ENCODE peak calls at places on chromosomes 12 and 14, in nine cellular contexts. K is AG04450, L is dorsolateral prefrontal cortex, D is heart right ventricle, I is nephron progenitor cell, Y is lower lobe of right lung, Z is psoas muscle, W is A549, G is lower leg skin. V is an unnamed sample.

GRCh38 chr12:131370791-131371579 is 339.9 kb upstream of the SFSWAP start:
- DNase-seq in K (no peak), G (peak), I (no peak), D (peak), Y (no peak), Z (no peak), W (no peak), L (no peak), V (no peak)

GRCh38 chr12:100897240-100897639 is 102.7 kb downstream of the ANO4 start:
- DNase-seq in D (no peak), Z (no peak), W (no peak), L (no peak), Y (no peak), I (no peak), K (no peak), G (no peak), V (no peak)

GRCh38 chr14:21098892-21099595 is 589 bp upstream of the ZNF219 start:
- DNase-seq in I (no peak), Z (no peak), K (no peak), D (no peak), Y (no peak), G (no peak), W (no peak), L (no peak), V (no peak)

GRCh38 chr12:3622732-3623690 is 129.9 kb downstream of the CRACR2A start:
- DNase-seq in W (no peak), G (peak), Y (no peak), D (no peak), K (no peak), L (no peak), I (no peak), Z (no peak), V (no peak)

GRCh38 chr12:104514127-104514810 is 57.5 kb downstream of the CHST11 start:
- DNase-seq in G (no peak), L (no peak), Z (no peak), D (peak), Y (no peak), K (no peak), W (no peak), I (no peak), V (no peak)

GRCh38 chr12:1246637-1247036 is 255.6 kb downstream of the ERC1 start:
- DNase-seq in Y (no peak), D (no peak), W (no peak), K (no peak), Z (no peak), G (no peak), I (no peak), L (no peak), V (no peak)

GRCh38 chr12:123250471-123251383 is 17.5 kb downstream of the MTRFR start:
- DNase-seq in L (peak), G (peak), Y (peak), W (peak), I (no peak), Z (no peak), K (no peak), D (no peak), V (no peak)

GRCh38 chr14:99674776-99675175 is 9.3 kb upstream of the CYP46A1 start:
- DNase-seq in I (no peak), D (no peak), K (no peak), Z (no peak), W (no peak), Y (no peak), L (no peak), G (no peak), V (no peak)

GRCh38 chr14:24238123-24238522 is 4.3 kb downstream of the TINF2 start:
- DNase-seq in Y (no peak), W (no peak), G (peak), D (no peak), L (no peak), K (no peak), Z (no peak), I (no peak), V (no peak)

DNA sequence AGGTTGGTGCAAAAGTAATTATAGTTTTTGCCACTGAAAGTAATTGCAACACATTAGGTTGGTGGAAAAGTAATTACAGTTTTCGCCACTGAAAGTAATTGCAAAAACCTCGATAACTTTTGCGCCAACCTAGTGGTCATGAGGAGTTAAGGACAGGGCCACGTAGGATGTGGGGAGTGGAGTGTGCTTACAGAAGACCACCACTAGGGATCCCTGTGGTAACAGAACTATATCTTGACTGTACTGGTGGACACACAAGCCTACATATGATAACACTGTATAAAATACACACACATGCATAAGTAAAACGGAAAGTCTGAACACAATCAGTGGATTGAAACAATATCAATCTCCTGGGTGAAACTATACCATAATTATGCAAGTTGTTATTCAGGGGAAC is 187.4 kb upstream of the ABCD2 start:
- DNase-seq in Z (no peak), D (no peak), K (no peak), W (peak), Y (no peak), L (no peak), G (no peak), I (no peak), V (no peak)
- TF ChIP-seq CTCF in Z (no peak), D (no peak), K (peak), W (no peak), Y (no peak), L (no peak), G (no peak), I (peak), V (peak)

DNA sequence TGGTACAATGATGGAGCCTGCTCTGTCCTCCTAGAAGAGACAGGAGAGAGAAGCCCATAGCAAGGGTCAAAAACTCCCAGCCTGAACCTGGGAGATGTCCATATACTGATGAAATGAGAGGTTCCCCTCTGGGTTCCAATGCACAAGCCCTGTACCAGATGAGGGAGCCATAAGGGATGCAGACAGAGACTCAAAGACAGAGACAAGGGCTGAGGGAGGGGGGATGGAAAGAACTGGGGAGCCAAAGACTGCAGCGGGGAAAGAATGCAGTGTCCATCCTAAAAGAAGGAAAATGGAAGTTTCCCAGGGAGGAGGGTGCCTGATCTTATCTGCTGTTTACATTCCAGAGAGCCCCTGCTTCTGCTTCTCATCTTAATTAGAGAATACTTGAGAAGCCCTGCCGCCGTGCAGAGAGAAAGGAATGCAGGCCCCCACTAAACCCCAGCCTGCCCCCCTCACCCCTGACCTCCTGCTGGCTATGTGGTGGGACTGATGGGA is 27.7 kb downstream of the KRT18 start:
- DNase-seq in I (peak), D (no peak), W (peak), L (no peak), G (no peak), K (peak), Y (no peak), Z (no peak), V (no peak)
- TF ChIP-seq CTCF in I (no peak), D (no peak), W (peak), L (no peak), G (no peak), K (no peak), Y (no peak), Z (no peak), V (no peak)

GRCh38 chr12:96171905-96172304 is 22.3 kb upstream of the ELK3 start:
- DNase-seq in W (no peak), K (no peak), D (no peak), I (no peak), G (no peak), Z (no peak), L (no peak), Y (no peak), V (no peak)

GRCh38 chr12:96167492-96167891 is 26.7 kb upstream of the ELK3 start:
- DNase-seq in G (no peak), D (no peak), Y (no peak), Z (no peak), W (no peak), K (no peak), I (no peak), L (no peak), V (no peak)

GRCh38 chr12:96172981-96173380 is 21.2 kb upstream of the ELK3 start:
- DNase-seq in L (no peak), W (no peak), D (no peak), Z (no peak), Y (no peak), K (no peak), I (no peak), G (no peak), V (no peak)

GRCh38 chr12:96170328-96170727 is 23.8 kb upstream of the ELK3 start:
- DNase-seq in I (no peak), Z (no peak), K (no peak), G (no peak), W (no peak), Y (no peak), D (no peak), L (no peak), V (no peak)

DNA sequence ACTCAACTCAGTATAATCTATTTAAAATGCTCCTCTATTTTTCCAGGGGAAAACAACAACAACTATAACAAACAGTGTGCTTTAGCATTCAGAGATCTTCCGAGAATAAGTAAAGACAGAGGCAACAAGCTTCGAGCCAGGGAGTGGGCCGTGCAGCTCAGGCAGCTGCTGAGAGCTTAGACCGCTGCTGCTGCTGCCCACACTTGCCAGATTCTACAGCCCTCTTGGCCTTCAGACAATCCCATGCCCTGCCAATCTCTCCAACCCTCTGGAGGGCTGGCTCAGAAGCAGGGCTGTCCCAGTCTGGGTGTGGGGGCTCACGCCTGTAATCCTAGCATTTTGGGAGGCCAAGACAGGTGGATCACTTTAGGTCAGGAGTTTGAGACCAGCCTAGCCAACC is 23.4 kb upstream of the ELK3 start:
- DNase-seq in Y (no peak), L (no peak), G (no peak), I (no peak), Z (no peak), K (no peak), D (no peak), W (no peak), V (no peak)
- TF ChIP-seq CTCF in Y (no peak), L (no peak), G (no peak), I (no peak), Z (no peak), K (no peak), D (no peak), W (no peak), V (no peak)

GRCh38 chr14:57884175-57884574 is 18.3 kb upstream of the SLC35F4 start:
- DNase-seq in Y (no peak), I (no peak), D (no peak), G (no peak), L (no peak), W (no peak), Z (no peak), K (no peak), V (no peak)
- TF ChIP-seq CTCF in Y (no peak), I (no peak), D (peak), G (no peak), L (peak), W (peak), Z (no peak), K (peak), V (peak)

GRCh38 chr14:98564541-98564940 is 707.5 kb downstream of the BCL11B start:
- DNase-seq in L (no peak), I (no peak), G (no peak), D (no peak), Z (no peak), W (no peak), Y (no peak), K (no peak), V (no peak)

DNA sequence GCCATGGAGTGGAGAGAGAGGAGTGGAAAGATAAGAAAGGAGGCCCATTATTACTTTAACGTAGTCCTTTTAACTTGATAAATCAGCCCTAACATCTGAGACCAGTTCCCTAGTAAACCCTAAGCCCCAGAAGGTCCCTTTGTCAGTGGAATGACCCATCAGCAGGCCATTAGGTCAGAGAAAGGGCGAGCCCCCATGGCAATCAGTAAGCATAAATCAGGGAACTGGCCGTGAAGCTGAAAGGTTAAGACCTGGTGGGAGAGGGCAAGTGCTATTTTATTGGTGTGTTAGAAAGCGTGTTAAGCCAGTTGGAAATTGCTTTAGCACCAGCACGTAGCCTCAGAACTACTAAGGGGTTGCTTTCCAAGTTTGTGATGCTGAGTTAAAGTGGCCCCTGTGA is 708.0 kb downstream of the BCL11B start:
- DNase-seq in D (no peak), W (no peak), Y (no peak), L (no peak), Z (no peak), I (peak), K (no peak), G (no peak), V (no peak)
- TF ChIP-seq CTCF in D (no peak), W (no peak), Y (no peak), L (no peak), Z (no peak), I (no peak), K (no peak), G (no peak), V (no peak)

V was measured in type B pancreatic cell.